ENCODE peak calls at places on chromosomes 6 and 20, in eight cellular contexts. R, P, Z, S, X, B, E and Y are unnamed samples.

GRCh38 chr6:161292145-161292544 is 18.3 kb upstream of the AGPAT4 start:
- DNase-seq in R (no peak), P (no peak), Z (no peak), S (no peak), X (no peak), B (no peak), E (no peak), Y (no peak)

GRCh38 chr6:81562169-81562568 is 190.3 kb downstream of the TENT5A start:
- DNase-seq in R (peak; percentile 20), P (peak; percentile 40), Z (no peak), S (no peak), X (no peak), B (peak; percentile 78), E (peak; percentile 43), Y (no peak)

GRCh38 chr6:1390071-1390804 is 862 bp downstream of the FOXF2 start:
- DNase-seq in R (no peak), P (no peak), Z (no peak), S (no peak), X (no peak), B (peak; percentile 76), E (no peak), Y (no peak)

GRCh38 chr6:82989891-82990290 is 75.8 kb downstream of the UBE3D start:
- DNase-seq in R (no peak), P (no peak), Z (no peak), S (no peak), X (no peak), B (peak; percentile 23), E (no peak), Y (no peak)

GRCh38 chr6:135094403-135094821 is 39.8 kb upstream of the HBS1L start:
- DNase-seq in R (no peak), P (no peak), Z (no peak), S (no peak), X (no peak), B (no peak), E (no peak), Y (no peak)

GRCh38 chr6:56862415-56863175 is 92.3 kb upstream of the BEND6 start:
- DNase-seq in R (no peak), P (no peak), Z (no peak), S (no peak), X (no peak), B (peak; percentile 51), E (no peak), Y (no peak)

GRCh38 chr6:140590641-140591040 is 1216.2 kb upstream of the CITED2 start:
- DNase-seq in R (no peak), P (no peak), Z (no peak), S (no peak), X (no peak), B (peak; percentile 13), E (no peak), Y (no peak)

GRCh38 chr6:157841211-157841840 is 18.3 kb downstream of the SNX9 start:
- DNase-seq in R (no peak), P (peak; percentile 48), Z (no peak), S (no peak), X (no peak), B (no peak), E (no peak), Y (no peak)

GRCh38 chr6:117404548-117404947 is 21.2 kb downstream of the ROS1 start:
- DNase-seq in R (no peak), P (no peak), Z (no peak), S (no peak), X (no peak), B (peak; percentile 52), E (no peak), Y (no peak)

GRCh38 chr20:19616620-19617019 is 141.4 kb upstream of the RIN2 start:
- DNase-seq in R (no peak), P (no peak), Z (no peak), S (no peak), X (no peak), B (no peak), E (no peak), Y (no peak)

GRCh38 chr20:39574061-39574460 is 611.9 kb downstream of the DHX35 start:
- DNase-seq in R (no peak), P (no peak), Z (no peak), S (no peak), X (no peak), B (no peak), E (no peak), Y (no peak)

GRCh38 chr6:148296746-148297145 is 45.9 kb upstream of the SASH1 start:
- DNase-seq in R (no peak), P (no peak), Z (no peak), S (no peak), X (no peak), B (peak; percentile 23), E (no peak), Y (no peak)

GRCh38 chr20:51934301-51935002 is 132.1 kb upstream of the SALL4 start:
- DNase-seq in R (no peak), P (no peak), Z (no peak), S (no peak), X (no peak), B (no peak), E (no peak), Y (no peak)

GRCh38 chr20:34491226-34491931 is 24.8 kb upstream of the DYNLRB1 start:
- DNase-seq in R (no peak), P (no peak), Z (no peak), S (no peak), X (no peak), B (no peak), E (no peak), Y (no peak)

GRCh38 chr6:27287751-27288135 is 24.3 kb downstream of the POM121L2 start:
- DNase-seq in R (no peak), P (no peak), Z (no peak), S (no peak), X (no peak), B (no peak), E (no peak), Y (no peak)

GRCh38 chr6:27288136-27289044 is 23.7 kb downstream of the POM121L2 start:
- DNase-seq in R (no peak), P (no peak), Z (no peak), S (no peak), X (no peak), B (no peak), E (no peak), Y (no peak)

GRCh38 chr6:27293436-27294152 is 18.5 kb downstream of the POM121L2 start:
- DNase-seq in R (peak; percentile 38), P (no peak), Z (no peak), S (no peak), X (no peak), B (peak; percentile 65), E (no peak), Y (no peak)

GRCh38 chr6:27290065-27290849 is 21.8 kb downstream of the POM121L2 start:
- DNase-seq in R (peak; percentile 34), P (no peak), Z (no peak), S (no peak), X (no peak), B (peak; percentile 36), E (no peak), Y (no peak)

DNA sequence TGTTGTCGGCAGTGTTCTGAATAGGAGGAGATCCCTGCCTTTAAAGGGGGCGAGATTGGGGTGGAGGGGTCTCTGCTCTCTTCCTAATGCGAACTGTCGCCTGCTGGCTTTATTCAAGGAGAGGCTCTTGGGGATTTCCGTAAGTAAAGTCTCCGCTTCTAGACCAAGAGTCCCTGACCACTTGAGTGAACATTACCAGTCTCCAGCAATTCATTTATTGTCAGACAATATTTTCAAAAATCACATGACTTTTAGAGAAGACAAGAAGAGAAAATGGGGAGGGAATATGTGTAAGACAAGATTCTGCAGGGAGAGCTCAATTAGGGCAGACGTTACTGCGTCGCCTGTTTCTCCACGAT is 21.2 kb downstream of the POM121L2 start:
- DNase-seq in R (no peak), P (no peak), Z (no peak), S (no peak), X (no peak), B (no peak), E (no peak), Y (no peak)
- H3K9me3 ChIP-seq in R (no peaks in the 10 kb centered on the region), P (no peaks in the 10 kb centered on the region), Z (no peaks in the 10 kb centered on the region), S (peaks cover 15% of the 10 kb centered on the region), X (no peaks in the 10 kb centered on the region), B (peaks cover 19% of the 10 kb centered on the region), E (no peaks in the 10 kb centered on the region), Y (peaks cover 24% of the 10 kb centered on the region)

DNA sequence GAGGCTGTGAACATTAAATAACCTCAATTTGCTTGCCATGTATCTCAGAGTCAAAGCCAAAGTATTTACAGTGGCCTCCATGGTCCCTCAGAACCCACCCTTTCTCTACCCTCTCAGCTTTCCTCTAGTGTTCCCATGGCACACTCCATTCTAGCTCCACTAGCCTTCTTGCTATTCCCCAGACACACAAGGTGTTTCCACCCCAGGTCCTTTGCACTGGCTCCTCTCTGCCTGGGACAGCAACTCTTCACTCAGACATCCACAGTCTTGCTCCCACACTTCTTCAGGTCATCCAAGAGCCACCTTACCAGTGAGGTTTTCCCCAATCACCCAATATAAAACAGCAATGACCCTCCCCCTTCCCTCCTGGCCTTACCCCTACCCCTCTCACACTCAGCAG is 56.5 kb upstream of the PLEKHG1 start:
- DNase-seq in R (no peak), P (no peak), Z (no peak), S (no peak), X (no peak), B (no peak), E (no peak), Y (no peak)
- H3K9me3 ChIP-seq in R (no peaks in the 10 kb centered on the region), P (no peaks in the 10 kb centered on the region), Z (no peaks in the 10 kb centered on the region), S (no peaks in the 10 kb centered on the region), X (no peaks in the 10 kb centered on the region), B (peaks cover under 1% of the 10 kb centered on the region), E (no peaks in the 10 kb centered on the region), Y (no peaks in the 10 kb centered on the region)

GRCh38 chr20:117518-117917 is 24.9 kb upstream of the DEFB126 start:
- DNase-seq in R (no peak), P (no peak), Z (no peak), S (no peak), X (no peak), B (no peak), E (no peak), Y (no peak)
- H3K9me3 ChIP-seq in R (no peaks in the 10 kb centered on the region), P (no peaks in the 10 kb centered on the region), Z (no peaks in the 10 kb centered on the region), S (peaks cover 24% of the 10 kb centered on the region), X (peaks cover 6% of the 10 kb centered on the region), B (peaks cover 19% of the 10 kb centered on the region), E (no peaks in the 10 kb centered on the region), Y (no peaks in the 10 kb centered on the region)

GRCh38 chr20:31474097-31474436 is 860 bp downstream of the DEFB124 start:
- DNase-seq in R (no peak), P (no peak), Z (no peak), S (no peak), X (no peak), B (no peak), E (no peak), Y (no peak)

GRCh38 chr20:31476648-31477220 is 1.6 kb downstream of the REM1 start:
- DNase-seq in R (no peak), P (no peak), Z (no peak), S (peak; percentile 32), X (no peak), B (no peak), E (no peak), Y (no peak)

GRCh38 chr20:31475472-31476312 is 604 bp downstream of the REM1 start:
- DNase-seq in R (no peak), P (no peak), Z (no peak), S (no peak), X (no peak), B (no peak), E (no peak), Y (no peak)

GRCh38 chr20:31475032-31475431 is at the start of the genes DEFB124 and REM1:
- DNase-seq in R (no peak), P (peak; percentile 40), Z (no peak), S (peak; percentile 72), X (no peak), B (no peak), E (no peak), Y (no peak)

DNA sequence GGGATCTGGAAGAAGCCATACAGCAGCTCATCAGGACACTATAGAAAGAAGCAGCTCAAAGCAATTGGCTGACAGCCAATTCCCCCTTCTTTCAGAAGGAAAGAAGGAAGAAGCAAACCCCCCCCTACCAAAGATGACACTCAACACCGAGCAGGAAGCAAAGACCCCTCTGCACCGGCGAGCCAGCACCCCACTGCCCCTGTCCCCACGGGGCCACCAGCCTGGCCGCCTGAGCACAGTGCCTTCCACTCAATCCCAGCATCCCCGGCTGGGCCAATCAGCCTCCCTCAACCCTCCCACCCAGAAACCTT is 1.2 kb downstream of the REM1 start:
- DNase-seq in R (no peak), P (no peak), Z (no peak), S (no peak), X (no peak), B (no peak), E (no peak), Y (no peak)
- H3K9me3 ChIP-seq in R (no peaks in the 10 kb centered on the region), P (no peaks in the 10 kb centered on the region), Z (no peaks in the 10 kb centered on the region), S (no peaks in the 10 kb centered on the region), X (no peaks in the 10 kb centered on the region), B (no peaks in the 10 kb centered on the region), E (no peaks in the 10 kb centered on the region), Y (no peaks in the 10 kb centered on the region)